ENCODE peak calls at places on chromosomes 7 and 10, in ten cellular contexts. N is right lobe of liver, I is A549, V is heart left ventricle, L is prostate gland, X is adrenal gland, H is breast epithelium, Z is transverse colon, Y is gastrocnemius medialis, P is IMR-90. K is an unnamed sample.

GRCh38 chr7:137879357-137880158 is 32.8 kb upstream of the DGKI start:
- DNase-seq in I (no peak), P (peak), H (no peak), V (no peak), X (no peak), N (no peak), Y (no peak), L (no peak), Z (no peak), K (no peak)

GRCh38 chr7:17679427-17679826 is 260.9 kb downstream of the SNX13 start:
- DNase-seq in N (no peak), I (no peak), Y (peak), P (no peak), L (no peak), Z (no peak), X (no peak), H (no peak), V (no peak), K (no peak)

GRCh38 chr10:77179015-77179695 is 458.5 kb downstream of the KCNMA1 start:
- DNase-seq in L (peak), P (peak), V (no peak), N (no peak), H (no peak), I (peak), Y (peak), X (peak), Z (peak), K (peak)

GRCh38 chr7:117132385-117133120 is 179.3 kb downstream of the ST7 start:
- DNase-seq in N (no peak), Y (no peak), L (no peak), I (peak), P (peak), H (no peak), Z (no peak), V (no peak), X (no peak), K (no peak)

GRCh38 chr7:88665892-88666514 is 93.5 kb upstream of the ZNF804B start:
- DNase-seq in Z (no peak), H (no peak), L (no peak), I (no peak), Y (no peak), X (no peak), N (no peak), V (no peak), P (no peak), K (no peak)

GRCh38 chr10:48821692-48822091 is 117.9 kb downstream of the LRRC18 start:
- DNase-seq in P (no peak), Y (no peak), L (no peak), N (no peak), Z (no peak), V (no peak), I (no peak), X (no peak), H (no peak), K (no peak)

GRCh38 chr7:22696672-22697071 is 30.3 kb upstream of the IL6 start:
- DNase-seq in Z (no peak), P (peak), X (no peak), N (no peak), Y (no peak), H (no peak), V (no peak), L (no peak), I (no peak), K (peak)

GRCh38 chr7:11427686-11428273 is 404.2 kb downstream of the THSD7A start:
- DNase-seq in P (peak), I (peak), N (no peak), Y (no peak), X (no peak), V (no peak), H (no peak), L (peak), Z (no peak), K (no peak)

GRCh38 chr10:124995605-124996004 is 53.7 kb downstream of the ZRANB1 start:
- DNase-seq in Z (no peak), Y (no peak), I (no peak), N (no peak), V (no peak), H (no peak), X (peak), P (no peak), L (no peak), K (no peak)

GRCh38 chr7:114818501-114818900 is 103.4 kb upstream of the MDFIC start:
- DNase-seq in X (no peak), Z (no peak), H (no peak), I (peak), N (no peak), Y (no peak), L (no peak), V (no peak), P (peak), K (no peak)

GRCh38 chr10:34651381-34651780 is 163.7 kb downstream of the PARD3 start:
- DNase-seq in I (no peak), H (no peak), L (no peak), P (no peak), Z (no peak), V (no peak), N (no peak), X (no peak), Y (no peak), K (no peak)

GRCh38 chr10:132910186-132910880 is 32.0 kb downstream of the CFAP46 start:
- DNase-seq in I (no peak), L (no peak), Y (no peak), H (peak), N (peak), X (no peak), P (no peak), Z (peak), V (no peak), K (no peak)

GRCh38 chr10:24299587-24300258 is 90.8 kb downstream of the KIAA1217 start:
- DNase-seq in I (no peak), X (no peak), P (peak), N (no peak), L (no peak), Y (no peak), V (no peak), H (no peak), Z (no peak), K (no peak)

GRCh38 chr10:29874604-29875269 is 184.6 kb downstream of the JCAD start:
- DNase-seq in I (no peak), Y (no peak), Z (no peak), L (no peak), N (no peak), P (no peak), H (no peak), X (no peak), V (no peak), K (no peak)

GRCh38 chr10:43305881-43306280 is 39.0 kb upstream of the RASGEF1A start:
- DNase-seq in P (no peak), Y (no peak), Z (no peak), N (no peak), V (no peak), X (no peak), I (no peak), H (no peak), L (no peak), K (no peak)

GRCh38 chr7:140456627-140457051 is 22.7 kb downstream of the MKRN1 start:
- DNase-seq in Y (no peak), H (no peak), P (no peak), I (no peak), N (no peak), X (no peak), L (no peak), Z (peak), V (no peak), K (peak)

GRCh38 chr10:47025540-47026300 is 114.5 kb downstream of the PTPN20 start:
- DNase-seq in H (no peak), P (peak), L (no peak), Z (no peak), N (peak), Y (no peak), V (peak), X (peak), I (no peak), K (no peak)

GRCh38 chr10:49290131-49290530 is 8.8 kb upstream of the C10orf71 start:
- DNase-seq in X (no peak), N (no peak), L (no peak), I (no peak), V (no peak), P (no peak), H (no peak), Z (no peak), Y (no peak), K (no peak)

GRCh38 chr7:99485094-99485493 is 12.4 kb downstream of the ZNF789 start:
- DNase-seq in N (no peak), X (no peak), L (no peak), Y (no peak), I (no peak), Z (no peak), P (no peak), H (no peak), V (no peak), K (no peak)
- TF ChIP-seq POLR2A in N (no peak), X (no peak), L (no peak), Y (no peak), I (no peak), Z (no peak), P (no peak), H (no peak), V (no peak), K (no peak)

GRCh38 chr7:30135551-30136271 is 925 bp downstream of the MTURN start:
- DNase-seq in H (peak), L (peak), V (peak), Z (peak), X (peak), Y (peak), N (peak), P (peak), I (peak), K (peak)

GRCh38 chr7:30136339-30136738 is 1.6 kb downstream of the MTURN start:
- DNase-seq in X (no peak), H (no peak), I (no peak), P (no peak), N (no peak), Z (no peak), V (no peak), Y (no peak), L (no peak), K (peak)

GRCh38 chr7:30134011-30134410 is 775 bp upstream of the MTURN start:
- DNase-seq in N (no peak), X (no peak), H (no peak), I (no peak), P (no peak), Y (no peak), V (no peak), L (no peak), Z (no peak), K (no peak)

GRCh38 chr7:30135271-30135550 is 425 bp downstream of the MTURN start:
- DNase-seq in I (no peak), P (no peak), H (no peak), V (no peak), N (no peak), Y (no peak), Z (no peak), L (no peak), X (no peak), K (no peak)

DNA sequence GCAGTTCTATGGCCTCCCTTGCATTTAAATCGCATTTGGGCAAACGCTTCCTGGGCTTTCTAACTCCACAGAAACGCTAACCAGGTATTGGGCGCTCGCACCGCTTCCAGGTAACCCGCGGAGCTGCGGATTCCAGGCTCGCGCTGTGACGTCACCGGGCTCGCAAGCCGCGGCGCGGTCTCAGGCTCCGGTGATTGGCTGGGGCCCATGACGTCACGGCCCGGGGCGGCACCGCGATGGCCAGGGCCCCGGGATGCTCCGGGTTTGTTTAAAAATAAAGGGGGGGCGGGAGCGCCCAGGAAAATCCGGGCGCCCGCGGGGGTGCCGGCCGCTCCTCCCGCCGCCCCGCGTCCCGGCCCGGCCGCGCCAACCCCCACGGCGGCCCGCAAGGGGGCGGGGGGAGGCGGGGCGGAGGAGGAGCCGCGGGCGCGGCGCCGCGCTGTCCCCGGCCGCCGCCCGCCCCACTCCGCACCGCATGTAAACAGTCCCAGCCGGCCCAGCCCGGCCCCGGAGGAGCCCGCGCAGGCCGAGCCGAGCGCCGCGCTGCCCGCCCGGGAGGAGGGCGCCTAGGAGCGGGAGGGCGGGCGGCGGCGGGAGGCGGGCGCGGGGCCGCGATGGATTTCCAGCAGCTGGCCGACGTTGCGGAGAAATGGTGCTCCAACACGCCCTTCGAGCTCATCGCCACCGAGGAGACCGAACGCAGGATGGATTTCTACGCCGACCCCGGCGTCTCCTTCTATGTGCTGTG is at the start of gene MTURN:
- DNase-seq in I (peak), N (peak), Z (peak), P (peak), V (peak), X (peak), L (peak), H (peak), Y (peak), K (peak)
- TF ChIP-seq POLR2A in I (no peak), N (peak), Z (no peak), P (peak), V (no peak), X (peak), L (peak), H (no peak), Y (peak), K (peak)

DNA sequence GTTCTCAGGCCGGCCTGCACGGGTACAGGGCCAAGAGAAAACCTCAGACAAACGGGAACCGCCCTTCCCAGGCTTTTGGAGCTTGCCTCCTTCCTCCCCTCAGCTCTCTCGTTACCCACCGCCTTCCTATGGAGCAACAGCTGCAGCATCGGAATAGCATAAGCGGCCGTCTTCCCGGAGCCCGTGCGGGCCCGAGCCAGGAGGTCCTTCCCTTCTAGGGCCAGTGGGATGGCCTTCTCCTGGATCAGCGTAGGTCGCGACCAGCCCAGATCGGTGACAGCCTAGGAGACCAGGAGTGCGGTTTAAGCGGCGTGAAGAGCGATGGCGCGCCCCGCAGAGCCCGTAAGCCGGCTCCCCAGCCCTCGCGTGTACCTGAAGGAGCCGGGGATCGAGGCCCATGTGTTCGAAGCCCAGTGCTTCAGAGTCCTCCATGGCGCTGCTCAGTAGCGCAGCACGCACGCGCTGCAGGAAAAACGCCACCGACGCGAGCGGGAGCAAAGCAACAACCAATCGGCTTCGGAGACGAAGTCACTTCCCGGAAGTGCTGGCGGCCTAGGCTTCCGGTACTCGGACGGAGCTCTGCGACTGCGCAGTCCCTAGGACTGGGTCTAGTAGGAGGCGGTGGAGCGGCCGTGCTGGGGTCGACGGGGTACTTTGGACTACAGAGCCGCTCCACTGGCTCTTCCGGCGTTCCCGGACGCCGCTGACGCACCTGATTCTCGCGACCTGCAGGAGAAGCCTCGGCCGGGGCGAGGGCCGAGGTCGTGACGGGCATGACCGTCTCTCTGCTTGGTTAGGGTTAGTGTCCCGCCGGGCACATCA is at the start of gene DDX56:
- DNase-seq in I (peak), Y (peak), H (peak), V (peak), Z (peak), N (peak), L (peak), X (peak), P (peak), K (peak)
- TF ChIP-seq POLR2A in I (peak), Y (peak), H (peak), V (peak), Z (peak), N (peak), L (peak), X (peak), P (peak), K (no peak)

DNA sequence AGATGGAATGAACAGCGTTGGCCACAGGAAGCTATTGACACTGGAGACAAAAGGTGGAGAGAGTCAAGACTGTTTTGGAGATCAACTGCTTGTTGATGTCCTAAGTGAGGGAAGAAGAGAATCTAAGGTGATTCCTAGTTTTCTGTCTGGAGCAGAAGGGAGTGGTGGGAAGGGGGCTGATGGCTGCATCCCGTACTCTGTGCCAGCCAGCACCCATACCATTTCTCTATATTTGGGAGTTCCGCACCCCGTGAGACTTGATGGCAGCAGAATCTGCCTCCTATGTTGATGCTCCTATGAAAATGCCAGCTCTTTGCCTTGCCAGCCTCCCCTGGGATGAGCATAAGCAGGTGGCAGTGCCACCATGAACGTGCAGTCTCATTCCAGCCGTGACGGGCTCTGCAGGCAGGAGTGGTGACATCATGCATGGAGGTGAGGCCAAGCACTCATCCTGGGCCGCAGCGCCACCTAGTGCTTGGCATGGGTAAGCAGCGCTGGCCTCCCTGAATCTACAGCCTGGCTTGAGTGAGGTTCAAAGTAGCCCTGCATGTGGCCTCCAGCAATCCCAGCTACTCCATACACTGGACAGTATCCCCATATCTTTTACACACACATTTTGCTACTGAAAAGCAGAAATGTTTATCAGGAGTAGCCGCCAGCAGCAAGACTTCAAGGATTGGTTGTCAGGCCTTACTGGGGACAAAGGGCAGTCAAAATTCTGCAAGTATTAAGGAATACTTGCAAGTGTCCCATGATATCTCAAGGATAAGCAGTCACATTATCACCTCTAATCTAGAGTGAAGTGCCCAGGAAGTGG is 43.0 kb downstream of the PODXL start:
- DNase-seq in L (peak), Z (peak), H (peak), N (peak), P (peak), X (peak), Y (peak), V (peak), I (peak), K (peak)
- TF ChIP-seq POLR2A in L (no peak), Z (no peak), H (no peak), N (no peak), P (no peak), X (no peak), Y (no peak), V (no peak), I (no peak), K (no peak)

GRCh38 chr7:130444230-130444629 is 3.4 kb upstream of the CEP41 start:
- DNase-seq in V (no peak), P (peak), L (no peak), H (no peak), N (no peak), X (no peak), I (no peak), Y (no peak), Z (no peak), K (peak)
- TF ChIP-seq POLR2A in V (no peak), P (no peak), L (no peak), H (no peak), N (no peak), X (no peak), I (no peak), Y (no peak), Z (no peak), K (no peak)

GRCh38 chr7:150368098-150368883 is at the start of gene REPIN1:
- DNase-seq in P (peak), I (peak), Y (peak), Z (peak), H (peak), X (peak), N (peak), L (peak), V (peak), K (peak)
- TF ChIP-seq POLR2A in P (no peak), I (peak), Y (peak), Z (peak), H (peak), X (peak), N (peak), L (peak), V (no peak), K (peak)

GRCh38 chr10:55641601-55642000 is 719.5 kb downstream of the ZWINT start:
- DNase-seq in Y (no peak), P (no peak), I (no peak), L (no peak), H (no peak), V (no peak), N (no peak), X (no peak), Z (no peak), K (no peak)
- TF ChIP-seq POLR2A in Y (no peak), P (no peak), I (no peak), L (no peak), H (no peak), V (no peak), N (no peak), X (no peak), Z (no peak), K (no peak)

K was measured in thyroid gland.